ENCODE peak calls at places on chromosomes 12 and 14, in four cellular contexts. G is gastrocnemius medialis, B is T follicular helper cell, O is iris pigment epithelial cell. V is an unnamed sample.

GRCh38 chr14:99728231-99728920 is 44.3 kb downstream of the CYP46A1 start:
- DNase-seq in G (no peak), B (no peak), O (no peak), V (no peak)

GRCh38 chr12:121765573-121765972 is 27.9 kb downstream of the RHOF start:
- DNase-seq in G (no peak), B (no peak), O (peak; percentile 88), V (peak; percentile 77)

GRCh38 chr12:94207467-94208432 is 59.4 kb downstream of the PLXNC1 start:
- DNase-seq in G (no peak), B (no peak), O (peak; percentile 64), V (no peak)

GRCh38 chr12:58106185-58106584 is 164.8 kb downstream of the ATP23 start:
- DNase-seq in G (no peak), B (no peak), O (no peak), V (no peak)

GRCh38 chr14:77607741-77608302 is 8.6 kb downstream of the SPTLC2 start:
- DNase-seq in G (no peak), B (no peak), O (no peak), V (no peak)

GRCh38 chr12:991350-992278 is 591 bp downstream of the ERC1 start:
- DNase-seq in G (no peak), B (peak; percentile 27), O (no peak), V (no peak)

GRCh38 chr12:77082021-77082420 is 16.7 kb upstream of the E2F7 start:
- DNase-seq in G (no peak), B (no peak), O (no peak), V (no peak)

GRCh38 chr14:93954900-93955891 is 21.2 kb downstream of the ASB2 start:
- DNase-seq in G (no peak), B (peak; percentile 34), O (no peak), V (peak; percentile 28)

GRCh38 chr12:26715232-26715631 is 117.8 kb downstream of the ITPR2 start:
- DNase-seq in G (no peak), B (no peak), O (no peak), V (no peak)

GRCh38 chr12:56521209-56521589 is 421 bp upstream of the RBMS2 start:
- DNase-seq in G (no peak), B (no peak), O (no peak), V (no peak)

GRCh38 chr12:48618541-48618940 is 48.7 kb upstream of the LALBA start:
- DNase-seq in G (peak; percentile 32), B (peak; percentile 59), O (peak; percentile 73), V (peak; percentile 76)

GRCh38 chr14:105123981-105124836 is 44.4 kb downstream of the JAG2 start:
- DNase-seq in G (no peak), B (no peak), O (no peak), V (no peak)

GRCh38 chr12:58529897-58530296 is 390.4 kb downstream of the LRIG3 start:
- DNase-seq in G (no peak), B (no peak), O (peak; percentile 98), V (peak; percentile 74)

GRCh38 chr12:111673503-111673902 is 12.3 kb downstream of the BRAP start:
- DNase-seq in G (no peak), B (no peak), O (peak; percentile 37), V (peak; percentile 60)

GRCh38 chr12:31866523-31866922 is 92.7 kb upstream of the RESF1 start:
- DNase-seq in G (no peak), B (no peak), O (no peak), V (no peak)

GRCh38 chr12:94761559-94761958 is 111.2 kb upstream of the TMCC3 start:
- DNase-seq in G (no peak), B (no peak), O (peak; percentile 98), V (peak; percentile 98)

GRCh38 chr12:39692258-39692853 is 72.8 kb upstream of the ABCD2 start:
- DNase-seq in G (no peak), B (no peak), O (peak; percentile 7), V (peak; percentile 8)

GRCh38 chr14:101880016-101880297 is 84.4 kb upstream of the DYNC1H1 start:
- DNase-seq in G (no peak), B (no peak), O (no peak), V (no peak)

GRCh38 chr12:88579572-88579940 is 715 bp downstream of the KITLG start:
- DNase-seq in G (no peak), B (no peak), O (peak; percentile 40), V (peak; percentile 60)

GRCh38 chr12:96225994-96226399 is 31.8 kb downstream of the ELK3 start:
- DNase-seq in G (no peak), B (no peak), O (no peak), V (no peak)

GRCh38 chr14:31420013-31420318 is 384 bp downstream of the HEATR5A start:
- DNase-seq in G (peak; percentile 53), B (no peak), O (no peak), V (peak; percentile 56)

GRCh38 chr12:1805441-1806081 is 14.8 kb upstream of the LRTM2 start:
- DNase-seq in G (peak; percentile 85), B (no peak), O (no peak), V (no peak)

GRCh38 chr12:22684526-22685118 is 59.7 kb downstream of the ETNK1 start:
- DNase-seq in G (no peak), B (no peak), O (peak; percentile 59), V (peak; percentile 72)

GRCh38 chr14:105448706-105449111 is 25.9 kb upstream of the CRIP2 start:
- DNase-seq in G (peak; percentile 41), B (peak; percentile 59), O (peak; percentile 54), V (peak; percentile 85)

GRCh38 chr12:124236651-124237050 is 58.2 kb upstream of the RFLNA start:
- DNase-seq in G (no peak), B (no peak), O (peak; percentile 90), V (no peak)

GRCh38 chr14:92224348-92224954 is 98.5 kb upstream of the SLC24A4 start:
- DNase-seq in G (no peak), B (no peak), O (peak; percentile 14), V (no peak)

GRCh38 chr14:20429801-20430669 is 5.9 kb downstream of the KLHL33 start:
- DNase-seq in G (no peak), B (no peak), O (no peak), V (peak; percentile 52)

GRCh38 chr14:68893566-68893965 is 85.5 kb downstream of the ACTN1 start:
- DNase-seq in G (no peak), B (no peak), O (no peak), V (no peak)

GRCh38 chr12:12467701-12468218 is 94.9 kb downstream of the DUSP16 start:
- DNase-seq in G (no peak), B (peak; percentile 32), O (peak; percentile 19), V (peak; percentile 51)

GRCh38 chr12:106791531-106791930 is 17.0 kb downstream of the RIC8B start:
- DNase-seq in G (no peak), B (no peak), O (no peak), V (no peak)

GRCh38 chr14:76837524-76837923 is 11.3 kb downstream of the LRRC74A start:
- DNase-seq in G (no peak), B (no peak), O (no peak), V (no peak)

GRCh38 chr14:76872796-76873432 is 46.7 kb downstream of the LRRC74A start:
- DNase-seq in G (no peak), B (peak; percentile 55), O (peak; percentile 30), V (peak; percentile 52)

GRCh38 chr14:34722723-34723545 is 8.5 kb upstream of the CFL2 start:
- DNase-seq in G (no peak), B (no peak), O (peak; percentile 51), V (peak; percentile 56)

V was measured in lung microvascular endothelial cell.